ENCODE peak calls at places on chromosomes 7 and 10, in seven cellular contexts. N is nephron progenitor cell; S is CD8-positive, alpha-beta T cell; L is left ventricle myocardium inferior; W is colonic mucosa; E is astrocyte of the spinal cord; M is fibroblast of the aortic adventitia. H is an unnamed sample.

GRCh38 chr7:156950381-156950858 is 908 bp downstream of the NOM1 start:
- DNase-seq in N (no peak), M (no peak), E (peak), W (no peak), S (no peak), L (no peak), H (no peak)

GRCh38 chr7:128692623-128693270 is 20.7 kb downstream of the GARIN1A start:
- DNase-seq in S (no peak), E (no peak), W (no peak), N (no peak), L (no peak), M (no peak), H (no peak)

GRCh38 chr10:23826399-23826798 is 382.5 kb upstream of the KIAA1217 start:
- DNase-seq in L (no peak), W (no peak), M (peak), N (peak), S (no peak), E (no peak), H (peak)

GRCh38 chr10:7593068-7593467 is 73.7 kb downstream of the ITIH5 start:
- DNase-seq in M (no peak), W (no peak), E (no peak), S (no peak), L (peak), N (no peak), H (no peak)

GRCh38 chr7:68485253-68485914 is 1112.9 kb upstream of the AUTS2 start:
- DNase-seq in N (no peak), L (no peak), E (no peak), M (no peak), W (no peak), S (no peak), H (no peak)

GRCh38 chr7:30795161-30795943 is 24.1 kb downstream of the MINDY4 start:
- DNase-seq in M (no peak), N (peak), W (no peak), S (no peak), L (no peak), E (no peak), H (no peak)

GRCh38 chr7:106041140-106041717 is 70.9 kb downstream of the SYPL1 start:
- DNase-seq in W (no peak), S (no peak), L (no peak), M (peak), E (peak), N (peak), H (peak)

GRCh38 chr7:36312064-36312914 is 77.4 kb upstream of the ANLN start:
- DNase-seq in E (no peak), S (peak), W (peak), L (no peak), M (no peak), N (peak), H (no peak)

GRCh38 chr7:17990761-17991160 is 36.9 kb downstream of the PRPS1L1 start:
- DNase-seq in W (no peak), M (no peak), S (no peak), L (no peak), E (no peak), N (no peak), H (no peak)

GRCh38 chr10:97573021-97573420 is 442 bp downstream of the ANKRD2 start:
- DNase-seq in W (no peak), S (no peak), L (peak), E (no peak), N (no peak), M (no peak), H (no peak)

GRCh38 chr10:75508814-75509306 is 77.4 kb downstream of the LRMDA start:
- DNase-seq in M (peak), S (no peak), N (no peak), W (no peak), E (peak), L (no peak), H (peak)

DNA sequence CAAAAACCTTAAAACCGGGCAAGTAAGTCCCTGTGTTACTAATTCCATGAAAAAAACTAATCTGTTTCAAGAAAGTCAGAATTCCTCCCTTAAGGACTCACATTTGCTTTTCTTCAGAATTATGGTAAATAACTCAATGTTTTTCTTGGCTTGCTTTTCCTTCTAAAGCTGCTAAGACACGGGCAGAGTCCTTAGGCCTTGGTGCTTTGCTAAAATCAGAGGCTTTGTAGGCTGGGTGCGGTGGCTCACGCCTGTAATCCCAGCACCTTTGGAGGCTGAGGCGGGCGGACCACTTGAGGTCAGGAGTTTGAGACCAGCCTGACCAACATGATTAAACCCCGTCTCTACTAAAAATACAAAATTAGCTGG is 32.0 kb downstream of the GNA12 start:
- DNase-seq in E (peak), N (no peak), W (no peak), M (peak), L (no peak), S (no peak), H (peak)
- TF ChIP-seq CTCF in E (no peak), N (no peak), W (no peak), M (no peak), L (no peak), S (no peak), H (no peak)

DNA sequence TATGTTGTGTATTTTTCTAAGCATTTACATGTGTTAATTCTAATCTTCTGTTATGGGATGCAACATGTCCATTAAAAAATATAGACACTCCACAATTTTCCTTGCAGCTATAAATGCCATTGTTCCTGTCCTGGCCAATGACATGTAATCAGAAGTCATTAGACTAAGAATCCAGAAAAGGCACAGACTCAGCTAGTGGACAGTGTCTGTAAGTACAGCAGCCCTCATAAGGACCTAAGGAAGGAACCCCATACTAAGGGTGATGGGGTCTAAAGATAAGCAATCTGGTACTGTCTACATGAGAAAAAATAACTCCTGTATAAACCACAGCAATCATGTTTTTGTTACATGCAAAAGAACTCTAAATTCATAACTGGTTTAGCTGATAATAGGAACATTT is 115.9 kb downstream of the GPR85 start:
- DNase-seq in W (no peak), E (no peak), M (no peak), S (no peak), N (no peak), L (no peak), H (no peak)
- TF ChIP-seq CTCF in W (no peak), E (no peak), M (peak), S (no peak), N (no peak), L (peak), H (no peak)

GRCh38 chr10:118569882-118570252 is 25.6 kb downstream of the PRLHR start:
- DNase-seq in E (no peak), M (no peak), W (no peak), L (no peak), S (no peak), N (no peak), H (no peak)

GRCh38 chr10:118566911-118567310 is 28.5 kb downstream of the PRLHR start:
- DNase-seq in M (no peak), E (no peak), W (no peak), S (no peak), L (no peak), N (no peak), H (no peak)

GRCh38 chr10:118569241-118569881 is 26.1 kb downstream of the PRLHR start:
- DNase-seq in S (no peak), W (no peak), L (no peak), N (no peak), M (peak), E (peak), H (peak)

GRCh38 chr10:118567701-118568248 is 27.7 kb downstream of the PRLHR start:
- DNase-seq in M (no peak), L (no peak), N (no peak), W (no peak), S (no peak), E (no peak), H (no peak)

GRCh38 chr10:118568327-118568848 is 27.1 kb downstream of the PRLHR start:
- DNase-seq in N (peak), E (peak), M (peak), W (peak), S (peak), L (no peak), H (peak)
- TF ChIP-seq CTCF in N (peak), E (peak), M (peak), W (peak), S (peak), L (peak), H (peak)

DNA sequence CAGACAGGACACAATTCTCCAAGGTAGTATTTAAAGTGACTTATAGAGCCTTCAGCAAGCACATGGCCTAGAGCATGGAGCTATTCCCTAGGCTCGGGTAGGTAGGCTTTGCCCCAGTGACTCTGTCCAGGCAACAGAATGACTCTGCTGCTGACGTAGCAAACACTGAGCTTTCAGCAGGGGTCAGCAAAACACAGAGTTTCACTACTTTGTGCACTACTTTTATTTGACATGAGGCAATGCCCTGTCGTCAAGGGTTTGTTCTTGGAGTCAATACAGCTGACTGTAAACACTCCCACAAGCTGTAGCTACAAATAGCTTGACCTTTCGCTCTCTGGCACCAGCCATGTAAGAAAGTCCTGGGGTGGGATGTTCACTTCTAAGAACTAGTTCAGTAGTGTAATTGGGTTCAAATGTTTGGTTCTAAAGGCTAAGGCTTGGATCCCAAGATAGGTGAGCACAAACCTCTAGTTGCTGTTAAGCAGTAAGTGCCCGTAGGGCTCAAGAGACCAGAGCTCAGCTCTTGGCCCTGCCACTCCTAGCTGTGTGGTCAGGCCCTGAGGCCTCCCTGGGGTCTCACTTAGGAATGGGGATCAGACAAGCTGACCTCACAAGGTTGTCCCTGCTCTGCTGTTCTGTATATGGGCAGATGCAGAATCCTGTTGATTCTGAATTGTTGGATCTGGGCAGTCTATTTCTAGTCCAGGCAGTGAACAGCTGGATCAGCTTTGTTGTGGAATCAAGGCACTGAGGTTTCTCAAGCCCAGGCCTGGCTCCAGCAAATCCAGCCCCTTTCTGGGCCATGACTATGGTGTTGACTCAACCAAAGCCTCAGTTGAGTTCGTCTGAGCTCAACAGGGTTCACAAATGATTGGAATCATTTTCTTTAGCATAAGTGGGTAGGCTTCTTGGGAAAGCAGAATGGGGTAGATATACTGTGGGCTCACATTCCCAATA is 10.7 kb downstream of the NODAL start:
- DNase-seq in S (no peak), L (peak), N (no peak), E (peak), W (peak), M (peak), H (peak)
- TF ChIP-seq CTCF in S (no peak), L (peak), N (no peak), E (no peak), W (no peak), M (no peak), H (peak)

GRCh38 chr7:19984231-19984632 is 210.8 kb upstream of the TMEM196 start:
- DNase-seq in N (no peak), S (no peak), W (no peak), L (no peak), E (no peak), M (no peak), H (no peak)
- TF ChIP-seq CTCF in N (no peak), S (no peak), W (no peak), L (no peak), E (no peak), M (no peak), H (no peak)

DNA sequence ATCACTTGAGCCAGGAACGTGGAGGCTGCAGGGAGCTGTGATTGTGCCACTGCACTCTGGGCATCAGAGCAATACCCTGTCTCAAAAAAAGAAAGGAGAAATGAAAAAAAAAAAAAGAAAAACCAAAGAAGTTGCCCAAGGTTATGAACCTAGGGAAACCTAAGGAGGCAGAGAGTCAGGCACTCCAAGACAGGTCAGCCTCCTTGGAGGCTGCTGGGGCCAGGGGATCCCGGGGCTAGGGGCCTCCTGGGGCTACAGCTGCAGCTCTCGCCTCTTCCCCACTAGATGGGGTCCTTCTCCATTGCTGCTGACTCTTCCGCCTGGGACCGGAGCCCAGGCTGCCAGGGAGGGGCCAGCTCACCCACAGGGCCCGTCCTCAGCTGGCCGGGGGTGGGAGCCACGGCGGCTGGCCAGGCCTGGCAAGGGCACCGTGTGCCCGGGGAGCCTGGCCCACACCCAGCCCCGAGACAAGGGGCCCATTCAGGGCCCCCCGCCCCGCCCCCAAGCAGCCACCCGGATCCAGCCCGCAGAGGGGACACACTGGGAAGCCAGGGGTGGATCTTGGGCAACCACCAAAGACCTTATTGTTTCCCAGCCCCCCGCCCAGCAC is 1.7 kb upstream of the SPACDR start:
- DNase-seq in S (no peak), E (peak), M (peak), W (peak), L (peak), N (peak), H (peak)
- TF ChIP-seq CTCF in S (no peak), E (peak), M (peak), W (peak), L (peak), N (peak), H (peak)

GRCh38 chr7:122885583-122886356 is 490 bp downstream of the CADPS2 start:
- DNase-seq in E (peak), L (peak), N (peak), M (peak), S (no peak), W (peak), H (peak)
- TF ChIP-seq CTCF in E (no peak), L (peak), N (no peak), M (peak), S (no peak), W (no peak), H (peak)

H was measured in fibroblast of villous mesenchyme.